ENCODE peak calls at places on chromosomes 5 and 9, in five cellular contexts. R is aorta; H is CD8-positive, alpha-beta T cell; M is tibial nerve; J is naive thymus-derived CD4-positive, alpha-beta T cell. Q is an unnamed sample.
A peak's percentile ranks its signal among the peaks of the same experiment; 100 is the strongest.

GRCh38 chr9:84411647-84412267 is 71.2 kb upstream of the SLC28A3 start:
- DNase-seq in R (no peak), M (no peak), H (no peak), J (no peak), Q (no peak)

GRCh38 chr5:150064681-150065220 is 21.6 kb downstream of the CSF1R start:
- DNase-seq in J (no peak), H (no peak), R (no peak), M (no peak), Q (no peak)

GRCh38 chr5:39854771-39855170 is 430.0 kb upstream of the DAB2 start:
- DNase-seq in H (no peak), J (no peak), M (no peak), R (no peak), Q (no peak)

GRCh38 chr5:77777281-77777892 is 1.2 kb upstream of the TBCA start:
- DNase-seq in J (no peak), H (no peak), R (no peak), M (no peak), Q (no peak)

GRCh38 chr9:18596920-18597319 is 123.0 kb downstream of the ADAMTSL1 start:
- DNase-seq in H (no peak), M (no peak), R (no peak), J (no peak), Q (no peak)

GRCh38 chr9:37922391-37923120 is 18.6 kb upstream of the SLC25A51 start:
- DNase-seq in J (no peak), M (no peak), H (no peak), R (no peak), Q (no peak)

GRCh38 chr9:20989923-20990341 is 41.5 kb downstream of the HACD4 start:
- DNase-seq in M (peak; percentile 43), J (no peak), R (peak; percentile 88), H (no peak), Q (peak; percentile 54)

GRCh38 chr9:100317706-100318105 is 35.0 kb downstream of the TEX10 start:
- DNase-seq in J (no peak), M (no peak), R (no peak), H (no peak), Q (no peak)

GRCh38 chr9:93826209-93826608 is 128.9 kb downstream of the BARX1 start:
- DNase-seq in H (no peak), R (no peak), J (peak; percentile 14), M (no peak), Q (no peak)

GRCh38 chr9:98255064-98255577 is 328 bp downstream of the TBC1D2 start:
- DNase-seq in R (no peak), J (no peak), M (no peak), H (no peak), Q (no peak)

GRCh38 chr5:34915856-34916192 is 313 bp downstream of the BRIX1 start:
- DNase-seq in J (no peak), R (no peak), H (no peak), M (no peak), Q (no peak)

GRCh38 chr5:141701341-141702119 is 19.5 kb upstream of the ARAP3 start:
- DNase-seq in H (no peak), M (no peak), R (no peak), J (no peak), Q (no peak)

GRCh38 chr9:86563350-86563749 is 209.1 kb upstream of the TUT7 start:
- DNase-seq in R (no peak), M (no peak), J (no peak), H (no peak), Q (no peak)

GRCh38 chr5:178429541-178430186 is 160.5 kb downstream of the COL23A1 start:
- DNase-seq in R (no peak), M (no peak), H (no peak), J (no peak), Q (no peak)

GRCh38 chr9:127723013-127723412 is 7.1 kb downstream of the TTC16 start:
- DNase-seq in H (no peak), M (no peak), J (no peak), R (no peak), Q (peak; percentile 64)

GRCh38 chr5:133336969-133337410 is 275.4 kb downstream of the FSTL4 start:
- DNase-seq in M (no peak), J (no peak), R (no peak), H (no peak), Q (peak; percentile 35)

GRCh38 chr5:61401726-61402125 is 69.7 kb downstream of the ZSWIM6 start:
- DNase-seq in R (no peak), H (no peak), J (no peak), M (no peak), Q (no peak)

GRCh38 chr5:53580547-53580946 is 20.1 kb downstream of the NDUFS4 start:
- DNase-seq in H (no peak), M (no peak), J (no peak), R (no peak), Q (no peak)

GRCh38 chr9:31144614-31145013 is 1239.8 kb upstream of the ACO1 start:
- DNase-seq in H (no peak), R (no peak), M (no peak), J (no peak), Q (no peak)

GRCh38 chr5:172144291-172144815 is 43.7 kb downstream of the STK10 start:
- DNase-seq in R (no peak), H (no peak), J (no peak), M (peak; percentile 20), Q (no peak)

GRCh38 chr9:85427749-85428148 is 314.0 kb downstream of the AGTPBP1 start:
- DNase-seq in H (no peak), M (no peak), R (no peak), J (no peak), Q (no peak)

GRCh38 chr5:174418809-174419522 is 305.4 kb upstream of the MSX2 start:
- DNase-seq in R (no peak), H (no peak), M (no peak), J (no peak), Q (no peak)

GRCh38 chr9:117414906-117415583 is at the start of gene ASTN2:
- DNase-seq in M (no peak), J (no peak), R (peak; percentile 47), H (no peak), Q (peak; percentile 77)

GRCh38 chr9:129910628-129911567 is 75.6 kb downstream of the USP20 start:
- DNase-seq in R (peak; percentile 59), H (no peak), M (peak; percentile 58), J (no peak), Q (no peak)

GRCh38 chr5:8720476-8720875 is 825.4 kb downstream of the SEMA5A start:
- DNase-seq in H (no peak), M (no peak), R (no peak), J (no peak), Q (no peak)

GRCh38 chr5:97854871-97855762 is 672.1 kb upstream of the RIOK2 start:
- DNase-seq in M (no peak), H (no peak), R (no peak), J (no peak), Q (no peak)

GRCh38 chr9:35962126-35962906 is 4.4 kb upstream of the OR2S2 start:
- DNase-seq in J (no peak), H (no peak), M (no peak), R (no peak), Q (no peak)

GRCh38 chr9:112601646-112602045 is 115.0 kb downstream of the KIAA1958 start:
- DNase-seq in M (no peak), R (no peak), H (no peak), J (no peak), Q (no peak)

GRCh38 chr5:53643445-53643844 is 83.0 kb downstream of the NDUFS4 start:
- DNase-seq in R (no peak), H (no peak), M (no peak), J (no peak), Q (no peak)

GRCh38 chr5:102243213-102243612 is 52.9 kb downstream of the SLCO4C1 start:
- DNase-seq in M (no peak), H (no peak), J (no peak), R (no peak), Q (no peak)

GRCh38 chr5:15023266-15023665 is 151.7 kb upstream of the ANKH start:
- DNase-seq in R (no peak), M (no peak), H (no peak), J (no peak), Q (no peak)

GRCh38 chr5:94094793-94095441 is 353.5 kb upstream of the POU5F2 start:
- DNase-seq in M (no peak), H (no peak), J (no peak), R (no peak), Q (no peak)

GRCh38 chr9:134293576-134294227 is 32.6 kb upstream of the RXRA start:
- DNase-seq in M (no peak), R (peak; percentile 66), J (no peak), H (no peak), Q (peak; percentile 72)

GRCh38 chr9:134291452-134291881 is 34.8 kb upstream of the RXRA start:
- DNase-seq in J (no peak), M (no peak), R (peak; percentile 26), H (no peak), Q (peak; percentile 54)

GRCh38 chr9:134294228-134295071 is 31.8 kb upstream of the RXRA start:
- DNase-seq in H (no peak), M (peak; percentile 27), R (peak; percentile 60), J (no peak), Q (peak; percentile 76)

GRCh38 chr9:134291961-134292871 is 34.0 kb upstream of the RXRA start:
- DNase-seq in R (peak; percentile 46), H (no peak), M (no peak), J (no peak), Q (peak; percentile 68)

GRCh38 chr9:134293031-134293521 is 33.2 kb upstream of the RXRA start:
- DNase-seq in R (peak; percentile 28), J (no peak), H (no peak), M (no peak), Q (peak; percentile 71)
- H3K27ac ChIP-seq in R (no peak overlapping the region), J (no peak overlapping the region), H (no peak overlapping the region), M (no peak overlapping the region), Q (no peak overlapping the region)

DNA sequence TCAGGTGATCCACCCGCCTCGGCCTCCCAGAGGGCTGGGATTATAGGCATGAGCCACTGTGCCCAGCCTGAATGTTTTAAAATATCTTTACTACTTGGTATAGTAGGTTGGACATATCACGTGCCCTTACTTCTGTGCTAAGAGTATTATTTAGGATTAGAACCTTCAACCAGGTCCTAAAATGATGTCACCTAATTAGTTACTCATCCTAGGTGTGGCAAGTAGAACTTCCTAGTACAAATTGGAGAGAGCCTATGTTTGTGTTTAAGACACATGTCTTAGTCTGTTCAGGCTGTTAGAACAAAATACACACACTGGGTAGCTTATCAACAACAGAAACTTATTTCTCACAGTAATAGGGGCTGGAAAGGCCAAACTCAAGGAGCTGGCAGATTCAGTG is 51.5 kb downstream of the ZFAND5 start:
- DNase-seq in J (no peak), H (no peak), M (no peak), R (no peak), Q (no peak)
- H3K27ac ChIP-seq in J (no peak overlapping the region), H (no peak overlapping the region), M (peak overlapping the region; percentile 37), R (no peak overlapping the region), Q (peak overlapping the region; percentile 35)

GRCh38 chr5:95836544-95836943 is 14.0 kb upstream of the GLRX start:
- DNase-seq in H (no peak), J (no peak), M (no peak), R (no peak), Q (no peak)
- H3K27ac ChIP-seq in H (peak overlapping the region; percentile 39), J (peak overlapping the region; percentile 74), M (peak overlapping the region; percentile 31), R (no peak overlapping the region), Q (no peak overlapping the region)

DNA sequence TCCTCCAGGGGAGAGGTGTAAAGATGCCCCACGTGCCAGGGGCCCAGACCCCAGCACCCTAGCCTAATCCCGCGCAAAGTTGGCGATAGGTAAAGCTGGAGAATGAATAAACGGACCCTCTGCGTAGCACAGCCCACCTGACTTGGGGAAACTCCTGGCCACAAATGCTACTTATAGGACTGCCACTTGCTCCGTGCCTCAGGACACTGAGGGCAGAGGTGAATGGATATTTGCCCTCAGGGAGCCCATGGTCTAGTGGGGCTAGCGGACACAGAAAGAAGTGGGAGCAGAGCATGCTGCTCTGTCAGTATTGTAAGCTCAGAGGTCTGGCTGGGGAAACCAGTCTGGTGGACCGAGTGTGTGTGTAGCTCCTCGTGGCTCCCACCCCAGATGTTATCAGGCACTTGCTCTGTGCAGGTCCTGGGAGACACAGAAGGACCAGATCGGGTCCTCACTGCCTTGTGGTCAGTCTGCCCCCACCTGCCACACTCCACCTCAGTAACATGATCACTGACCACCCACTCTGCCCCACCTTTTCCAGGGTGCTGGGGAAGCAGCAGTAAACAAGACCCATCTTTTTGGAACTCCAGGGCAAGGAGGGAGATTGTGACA is 841 bp downstream of the GRK6 start:
- DNase-seq in H (no peak), R (no peak), J (peak; percentile 26), M (no peak), Q (no peak)
- H3K27ac ChIP-seq in H (peak overlapping the region; percentile 77), R (no peak overlapping the region), J (peak overlapping the region; percentile 92), M (peak overlapping the region; percentile 93), Q (no peak overlapping the region)